ENCODE peak calls at places on chromosomes 3 and 15, in four cellular contexts. X is K562, W is SK-N-SH, E is HepG2. U is an unnamed sample.

GRCh38 chr3:48405343-48405881 is 24.5 kb downstream of the PLXNB1 start:
- DNase-seq in X (no peak), W (no peak), E (no peak), U (no peak)

GRCh38 chr15:91889143-91889815 is 35.8 kb downstream of the SLCO3A1 start:
- DNase-seq in X (no peak), W (no peak), E (no peak), U (no peak)

GRCh38 chr3:55668359-55668758 is 181.3 kb upstream of the WNT5A start:
- DNase-seq in X (no peak), W (no peak), E (no peak), U (no peak)

GRCh38 chr3:39103324-39103693 is 4.1 kb downstream of the GORASP1 start:
- DNase-seq in X (peak), W (no peak), E (no peak), U (no peak)

GRCh38 chr3:99418709-99419108 is 219.7 kb upstream of the COL8A1 start:
- DNase-seq in X (no peak), W (no peak), E (no peak), U (no peak)

GRCh38 chr3:190017575-190018288 is 103.0 kb downstream of the P3H2 start:
- DNase-seq in X (no peak), W (peak), E (no peak), U (no peak)

GRCh38 chr3:78204977-78205376 is 1165.1 kb downstream of the ROBO2 start:
- DNase-seq in X (no peak), W (no peak), E (peak), U (no peak)

GRCh38 chr3:150495563-150496168 is 50.6 kb downstream of the SERP1 start:
- DNase-seq in X (peak), W (peak), E (peak), U (no peak)

GRCh38 chr3:149765762-149766334 is 13.6 kb upstream of the COMMD2 start:
- DNase-seq in X (peak), W (peak), E (peak), U (no peak)

GRCh38 chr3:107512108-107512507 is 10.7 kb upstream of the BBX start:
- DNase-seq in X (no peak), W (no peak), E (no peak), U (no peak)

GRCh38 chr3:183087184-183087583 is 12.1 kb downstream of the MCCC1 start:
- DNase-seq in X (no peak), W (no peak), E (no peak), U (no peak)

GRCh38 chr3:183082355-183082915 is 16.9 kb downstream of the MCCC1 start:
- DNase-seq in X (no peak), W (no peak), E (no peak), U (no peak)

GRCh38 chr3:183080628-183081027 is 18.7 kb downstream of the MCCC1 start:
- DNase-seq in X (no peak), W (no peak), E (no peak), U (no peak)

GRCh38 chr3:183081459-183082183 is 17.7 kb downstream of the MCCC1 start:
- DNase-seq in X (peak), W (no peak), E (no peak), U (no peak)

GRCh38 chr3:183085634-183086390 is 13.5 kb downstream of the MCCC1 start:
- DNase-seq in X (peak), W (peak), E (no peak), U (peak)
- TF ChIP-seq GABPA in X (no peak), W (no peak), E (no peak), U (no peak)

DNA sequence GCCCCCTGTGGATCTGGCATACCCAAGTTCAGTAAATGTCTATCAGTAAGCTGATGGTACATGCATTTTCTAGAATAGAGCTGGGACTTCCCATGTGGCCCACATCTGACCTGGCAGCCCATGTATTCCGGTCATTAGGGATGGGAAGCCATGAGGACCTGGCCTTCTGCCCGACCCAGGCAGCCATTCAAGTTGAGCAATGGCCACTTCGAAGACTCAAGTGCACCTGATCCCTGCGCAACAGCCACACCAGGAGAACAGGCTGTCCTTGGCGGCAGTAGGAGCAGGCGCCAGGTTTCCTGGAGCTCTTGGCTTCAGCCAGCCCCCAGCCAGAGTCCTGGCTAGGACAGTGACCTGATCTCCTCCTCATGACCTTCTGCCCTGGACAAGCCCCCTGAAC is 14.6 kb downstream of the HEMK1 start:
- DNase-seq in X (no peak), W (no peak), E (no peak), U (no peak)
- TF ChIP-seq POLR2AphosphoS5 in X (no peak), W (no peak), E (no peak), U (no peak)

GRCh38 chr3:130392266-130392665 is 46.8 kb downstream of the COL6A5 start:
- DNase-seq in X (no peak), W (no peak), E (no peak), U (no peak)

GRCh38 chr3:130393594-130393993 is 48.1 kb downstream of the COL6A5 start:
- DNase-seq in X (no peak), W (no peak), E (no peak), U (no peak)

GRCh38 chr3:130395331-130395730 is 49.9 kb downstream of the COL6A5 start:
- DNase-seq in X (no peak), W (no peak), E (no peak), U (no peak)

GRCh38 chr3:130390079-130390478 is 44.6 kb downstream of the COL6A5 start:
- DNase-seq in X (peak), W (no peak), E (no peak), U (no peak)

DNA sequence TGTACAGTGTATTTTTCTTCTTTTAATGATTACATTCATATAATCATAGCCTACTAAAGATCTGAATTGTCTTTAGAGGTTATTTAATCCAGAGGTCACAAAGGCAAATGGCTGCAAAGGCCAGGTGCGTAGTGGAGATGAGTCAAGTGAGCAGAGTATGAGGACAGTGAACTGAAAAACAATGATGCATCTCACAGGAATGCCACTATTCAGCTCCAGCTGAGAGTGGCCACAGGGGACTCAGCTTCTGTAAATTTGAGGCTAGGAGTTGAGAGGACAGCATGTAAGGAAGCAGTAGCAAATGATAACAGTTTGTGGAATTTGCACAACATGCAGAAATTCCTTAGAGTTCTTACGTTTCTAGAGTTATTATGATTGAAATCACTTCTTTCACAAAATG is 50.4 kb downstream of the COL6A5 start:
- DNase-seq in X (no peak), W (no peak), E (peak), U (no peak)
- TF ChIP-seq GABPA in X (no peak), W (no peak), E (no peak), U (no peak)

GRCh38 chr3:31246293-31247062 is 286.2 kb upstream of the STT3B start:
- DNase-seq in X (no peak), W (no peak), E (no peak), U (no peak)
- TF ChIP-seq POLR2AphosphoS5 in X (no peak), W (no peak), E (no peak), U (no peak)